ENCODE peak calls at places on chromosomes 7 and 10, in eight cellular contexts. Y is left ventricle myocardium superior; X is tibial artery; C is amniotic stem cell; R is spleen; M is activated naive CD4-positive, alpha-beta T cell; Q is RWPE1; H is NCI-H2227 treated with DMSO at 0.1 percent for 48 hours. D is an unnamed sample.

GRCh38 chr10:18683427-18683826 is 24.2 kb downstream of the ARL5B start:
- DNase-seq in Y (no peak), H (no peak), R (no peak), M (no peak), X (no peak), C (no peak), Q (peak; percentile 58), D (no peak)

GRCh38 chr7:69019437-69019836 is 578.8 kb upstream of the AUTS2 start:
- DNase-seq in M (no peak), H (no peak), X (no peak), C (no peak), Q (no peak), R (no peak), Y (no peak), D (no peak)

GRCh38 chr10:3077940-3078630 is 10.7 kb downstream of the PFKP start:
- DNase-seq in H (peak; percentile 57), C (no peak), X (no peak), Y (no peak), R (no peak), Q (no peak), M (no peak), D (no peak)

GRCh38 chr10:86646532-86646931 is 7.8 kb upstream of the OPN4 start:
- DNase-seq in H (no peak), C (no peak), Y (no peak), Q (no peak), X (peak; percentile 14), M (no peak), R (no peak), D (no peak)

GRCh38 chr7:101108961-101109360 is 17.9 kb upstream of the SERPINE1 start:
- DNase-seq in X (no peak), R (no peak), C (no peak), M (no peak), Q (peak; percentile 96), Y (no peak), H (no peak), D (no peak)

GRCh38 chr10:29631049-29631339 is 3.8 kb downstream of the SVIL start:
- DNase-seq in Q (no peak), X (no peak), R (no peak), Y (no peak), M (no peak), H (no peak), C (no peak), D (no peak)

GRCh38 chr10:92242910-92243671 is 47.8 kb downstream of the CPEB3 start:
- DNase-seq in H (peak; percentile 85), X (peak; percentile 54), M (peak; percentile 4), Y (peak; percentile 61), Q (peak; percentile 60), R (peak; percentile 87), C (peak; percentile 22), D (peak; percentile 67)

GRCh38 chr7:114777288-114777687 is 144.6 kb upstream of the MDFIC start:
- DNase-seq in C (no peak), R (no peak), H (no peak), Q (no peak), Y (no peak), X (no peak), M (no peak), D (no peak)

GRCh38 chr10:98217793-98218192 is 50.2 kb downstream of the LOXL4 start:
- DNase-seq in Q (no peak), R (no peak), C (no peak), H (no peak), Y (no peak), X (no peak), M (no peak), D (no peak)

GRCh38 chr10:133062085-133062484 is 25.6 kb upstream of the ADGRA1 start:
- DNase-seq in H (no peak), R (no peak), Q (no peak), M (no peak), X (no peak), Y (no peak), C (no peak), D (no peak)

GRCh38 chr10:62373995-62374861 is at the start of gene ZNF365:
- DNase-seq in R (peak; percentile 79), X (peak; percentile 27), H (no peak), Y (peak; percentile 36), M (no peak), Q (peak; percentile 50), C (no peak), D (peak; percentile 33)

GRCh38 chr7:116988363-116988989 is 35.2 kb downstream of the ST7 start:
- DNase-seq in M (no peak), C (no peak), H (no peak), Q (no peak), R (no peak), Y (no peak), X (no peak), D (no peak)

GRCh38 chr7:54109501-54109900 is 432.7 kb upstream of the VSTM2A start:
- DNase-seq in Q (peak; percentile 64), Y (no peak), R (no peak), C (no peak), H (no peak), M (no peak), X (no peak), D (no peak)

GRCh38 chr7:50706469-50706937 is 76.2 kb downstream of the GRB10 start:
- DNase-seq in H (no peak), C (no peak), X (no peak), Q (peak; percentile 42), Y (no peak), R (no peak), M (no peak), D (no peak)

GRCh38 chr7:32078824-32079223 is 8.6 kb upstream of the PDE1C start:
- DNase-seq in X (no peak), Q (no peak), Y (no peak), M (no peak), R (no peak), H (no peak), C (no peak), D (no peak)

GRCh38 chr10:128254486-128254885 is 128.3 kb upstream of the MKI67 start:
- DNase-seq in M (no peak), C (no peak), H (no peak), R (no peak), Y (no peak), Q (no peak), X (no peak), D (no peak)

GRCh38 chr7:152615052-152615741 is 60.7 kb downstream of the XRCC2 start:
- DNase-seq in Y (no peak), R (no peak), C (no peak), Q (no peak), M (no peak), X (no peak), H (peak; percentile 78), D (no peak)

GRCh38 chr7:30992414-30992813 is 28.7 kb downstream of the GHRHR start:
- DNase-seq in Q (peak; percentile 17), Y (no peak), R (peak; percentile 66), H (peak; percentile 45), M (no peak), X (no peak), C (no peak), D (no peak)

GRCh38 chr7:35721288-35721687 is 26.4 kb upstream of the HERPUD2 start:
- DNase-seq in X (no peak), H (no peak), Q (no peak), M (no peak), Y (no peak), C (no peak), R (no peak), D (no peak)

GRCh38 chr7:151472644-151473380 is 32.9 kb upstream of the CRYGN start:
- DNase-seq in X (no peak), H (no peak), Y (no peak), M (no peak), R (no peak), Q (no peak), C (no peak), D (no peak)

GRCh38 chr7:158424011-158424410 is 163.6 kb downstream of the PTPRN2 start:
- DNase-seq in M (no peak), Y (no peak), Q (no peak), C (no peak), R (no peak), H (no peak), X (no peak), D (no peak)

GRCh38 chr7:117750612-117751563 is 122.4 kb downstream of the CTTNBP2 start:
- DNase-seq in Q (peak; percentile 24), X (no peak), M (no peak), C (peak; percentile 0), H (peak; percentile 20), Y (no peak), R (no peak), D (no peak)

GRCh38 chr7:112869111-112869774 is 79.0 kb upstream of the TMEM168 start:
- DNase-seq in Y (no peak), C (no peak), X (no peak), M (no peak), H (no peak), Q (peak; percentile 40), R (no peak), D (no peak)

GRCh38 chr7:29014725-29015124 is 56.6 kb upstream of the TRIL start:
- DNase-seq in C (no peak), R (no peak), Y (no peak), M (no peak), X (no peak), Q (no peak), H (no peak), D (no peak)

GRCh38 chr10:117419921-117420320 is 44.7 kb upstream of the PDZD8 start:
- DNase-seq in Q (no peak), R (no peak), C (no peak), Y (no peak), H (no peak), M (no peak), X (no peak), D (no peak)

GRCh38 chr10:94546616-94547175 is 1.1 kb downstream of the HELLS start:
- DNase-seq in Y (no peak), Q (peak; percentile 24), H (peak; percentile 9), X (no peak), R (no peak), C (no peak), M (no peak), D (no peak)

GRCh38 chr10:72277340-72277995 is 3.7 kb downstream of the DDIT4 start:
- DNase-seq in Y (no peak), C (no peak), Q (no peak), M (no peak), R (no peak), H (no peak), X (no peak), D (no peak)

GRCh38 chr7:66213637-66214036 is 8.5 kb downstream of the TPST1 start:
- DNase-seq in Q (no peak), M (no peak), R (no peak), X (no peak), Y (no peak), C (no peak), H (no peak), D (no peak)

GRCh38 chr7:102898532-102898859 is 14.3 kb upstream of the LRRC17 start:
- DNase-seq in Y (no peak), M (no peak), Q (no peak), C (no peak), H (no peak), R (no peak), X (no peak), D (no peak)

D was measured in left cardiac atrium.